ENCODE peak calls at places on chromosomes 16 and 17, in ten cellular contexts. One of them, this sample, is unnamed.

GRCh38 chr16:85153656-85154091 is 41.4 kb upstream of the CIBAR2 start:
- DNase-seq in glomerular endothelial cell: no peak
- DNase-seq in T-helper 1 cell: no peak
- DNase-seq in left lobe of liver: no peak
- DNase-seq in iPS DF 6.9: no peak
- DNase-seq in CD8-positive, alpha-beta T cell: peak
- DNase-seq in neuronal stem cell: no peak
- DNase-seq in central memory CD4-positive, alpha-beta T cell: no peak
- DNase-seq in cerebellar cortex: peak
- DNase-seq in NCI-H1092 treated with DMSO at 0.1 percent for 48 hours: no peak
- DNase-seq in this sample: no peak

GRCh38 chr16:74465851-74466685 is 44.8 kb upstream of the CLEC18B start:
- DNase-seq in NCI-H1092 treated with DMSO at 0.1 percent for 48 hours: no peak
- DNase-seq in central memory CD4-positive, alpha-beta T cell: no peak
- DNase-seq in cerebellar cortex: no peak
- DNase-seq in neuronal stem cell: no peak
- DNase-seq in left lobe of liver: no peak
- DNase-seq in CD8-positive, alpha-beta T cell: no peak
- DNase-seq in T-helper 1 cell: no peak
- DNase-seq in glomerular endothelial cell: no peak
- DNase-seq in iPS DF 6.9: no peak
- DNase-seq in this sample: no peak

GRCh38 chr17:8163978-8164814 is 1.4 kb upstream of the VAMP2 start:
- DNase-seq in cerebellar cortex: peak
- DNase-seq in glomerular endothelial cell: no peak
- DNase-seq in NCI-H1092 treated with DMSO at 0.1 percent for 48 hours: peak
- DNase-seq in T-helper 1 cell: peak
- DNase-seq in CD8-positive, alpha-beta T cell: peak
- DNase-seq in central memory CD4-positive, alpha-beta T cell: peak
- DNase-seq in neuronal stem cell: no peak
- DNase-seq in iPS DF 6.9: no peak
- DNase-seq in left lobe of liver: no peak
- DNase-seq in this sample: peak

GRCh38 chr17:18093616-18094408 is 6.1 kb downstream of the DRG2 start:
- DNase-seq in left lobe of liver: no peak
- DNase-seq in T-helper 1 cell: no peak
- DNase-seq in CD8-positive, alpha-beta T cell: peak
- DNase-seq in cerebellar cortex: peak
- DNase-seq in central memory CD4-positive, alpha-beta T cell: no peak
- DNase-seq in neuronal stem cell: no peak
- DNase-seq in iPS DF 6.9: no peak
- DNase-seq in NCI-H1092 treated with DMSO at 0.1 percent for 48 hours: no peak
- DNase-seq in glomerular endothelial cell: peak
- DNase-seq in this sample: no peak

GRCh38 chr17:40293363-40293762 is 5.7 kb downstream of the CDC6 start:
- DNase-seq in T-helper 1 cell: no peak
- DNase-seq in neuronal stem cell: no peak
- DNase-seq in glomerular endothelial cell: no peak
- DNase-seq in central memory CD4-positive, alpha-beta T cell: no peak
- DNase-seq in left lobe of liver: no peak
- DNase-seq in iPS DF 6.9: no peak
- DNase-seq in NCI-H1092 treated with DMSO at 0.1 percent for 48 hours: no peak
- DNase-seq in cerebellar cortex: no peak
- DNase-seq in CD8-positive, alpha-beta T cell: no peak
- DNase-seq in this sample: peak

GRCh38 chr16:49833796-49834195 is 22.1 kb downstream of the ZNF423 start:
- DNase-seq in iPS DF 6.9: no peak
- DNase-seq in neuronal stem cell: no peak
- DNase-seq in glomerular endothelial cell: no peak
- DNase-seq in T-helper 1 cell: no peak
- DNase-seq in left lobe of liver: no peak
- DNase-seq in cerebellar cortex: no peak
- DNase-seq in CD8-positive, alpha-beta T cell: no peak
- DNase-seq in NCI-H1092 treated with DMSO at 0.1 percent for 48 hours: no peak
- DNase-seq in central memory CD4-positive, alpha-beta T cell: no peak
- DNase-seq in this sample: peak

GRCh38 chr17:6070895-6071511 is 824 bp downstream of the WSCD1 start:
- DNase-seq in left lobe of liver: no peak
- DNase-seq in CD8-positive, alpha-beta T cell: no peak
- DNase-seq in glomerular endothelial cell: no peak
- DNase-seq in central memory CD4-positive, alpha-beta T cell: no peak
- DNase-seq in NCI-H1092 treated with DMSO at 0.1 percent for 48 hours: peak
- DNase-seq in cerebellar cortex: peak
- DNase-seq in T-helper 1 cell: no peak
- DNase-seq in neuronal stem cell: no peak
- DNase-seq in iPS DF 6.9: no peak
- DNase-seq in this sample: no peak

GRCh38 chr16:1048442-1049112 is 24.0 kb upstream of the SSTR5 start:
- DNase-seq in T-helper 1 cell: no peak
- DNase-seq in left lobe of liver: no peak
- DNase-seq in cerebellar cortex: peak
- DNase-seq in central memory CD4-positive, alpha-beta T cell: no peak
- DNase-seq in glomerular endothelial cell: no peak
- DNase-seq in neuronal stem cell: peak
- DNase-seq in iPS DF 6.9: no peak
- DNase-seq in NCI-H1092 treated with DMSO at 0.1 percent for 48 hours: peak
- DNase-seq in CD8-positive, alpha-beta T cell: no peak
- DNase-seq in this sample: peak

GRCh38 chr17:39618252-39618913 is 8.4 kb upstream of the PPP1R1B start:
- DNase-seq in iPS DF 6.9: no peak
- DNase-seq in glomerular endothelial cell: no peak
- DNase-seq in NCI-H1092 treated with DMSO at 0.1 percent for 48 hours: peak
- DNase-seq in T-helper 1 cell: no peak
- DNase-seq in cerebellar cortex: peak
- DNase-seq in left lobe of liver: no peak
- DNase-seq in central memory CD4-positive, alpha-beta T cell: no peak
- DNase-seq in neuronal stem cell: no peak
- DNase-seq in CD8-positive, alpha-beta T cell: no peak
- DNase-seq in this sample: no peak

GRCh38 chr16:89921699-89922476 is 1.3 kb upstream of the TUBB3 start:
- DNase-seq in left lobe of liver: no peak
- DNase-seq in glomerular endothelial cell: peak
- DNase-seq in neuronal stem cell: peak
- DNase-seq in central memory CD4-positive, alpha-beta T cell: no peak
- DNase-seq in NCI-H1092 treated with DMSO at 0.1 percent for 48 hours: no peak
- DNase-seq in cerebellar cortex: peak
- DNase-seq in T-helper 1 cell: no peak
- DNase-seq in iPS DF 6.9: no peak
- DNase-seq in CD8-positive, alpha-beta T cell: no peak
- DNase-seq in this sample: peak

GRCh38 chr17:64309021-64309420 is 46.0 kb upstream of the TEX2 start:
- DNase-seq in NCI-H1092 treated with DMSO at 0.1 percent for 48 hours: no peak
- DNase-seq in neuronal stem cell: no peak
- DNase-seq in cerebellar cortex: no peak
- DNase-seq in CD8-positive, alpha-beta T cell: no peak
- DNase-seq in T-helper 1 cell: no peak
- DNase-seq in central memory CD4-positive, alpha-beta T cell: no peak
- DNase-seq in glomerular endothelial cell: no peak
- DNase-seq in left lobe of liver: no peak
- DNase-seq in iPS DF 6.9: no peak
- DNase-seq in this sample: no peak